ENCODE peak calls at places on chromosomes 1 and 21, in five cellular contexts. A is trophoblast cell, G is neuronal stem cell, Z is H9, S is mesenchymal stem cell. B is an unnamed sample.

GRCh38 chr1:91506071-91506470 is 5.4 kb downstream of the CDC7 start:
- DNase-seq in A (no peak), G (no peak), Z (no peak), S (no peak), B (no peak)

GRCh38 chr1:216815239-216815955 is 92.2 kb upstream of the ESRRG start:
- DNase-seq in A (no peak), G (peak; percentile 33), Z (no peak), S (peak; percentile 30), B (peak; percentile 70)

GRCh38 chr21:42187976-42188653 is 30.8 kb upstream of the ABCG1 start:
- DNase-seq in A (no peak), G (no peak), Z (no peak), S (no peak), B (no peak)

GRCh38 chr1:28835237-28835650 is 23.3 kb downstream of the OPRD1 start:
- DNase-seq in A (no peak), G (no peak), Z (no peak), S (no peak), B (no peak)

GRCh38 chr1:2821970-2822620 is 20.6 kb upstream of the TTC34 start:
- DNase-seq in A (no peak), G (no peak), Z (no peak), S (no peak), B (no peak)

GRCh38 chr1:227920896-227921295 is 26.8 kb downstream of the WNT9A start:
- DNase-seq in A (no peak), G (no peak), Z (no peak), S (no peak), B (no peak)

GRCh38 chr1:100277866-100278265 is 11.8 kb downstream of the RTCA start:
- DNase-seq in A (no peak), G (no peak), Z (no peak), S (no peak), B (no peak)

GRCh38 chr1:74856174-74856573 is 123.2 kb downstream of the TYW3 start:
- DNase-seq in A (no peak), G (no peak), Z (no peak), S (no peak), B (no peak)

GRCh38 chr1:67830928-67831596 is 2.2 kb downstream of the GNG12 start:
- DNase-seq in A (no peak), G (no peak), Z (no peak), S (peak; percentile 30), B (no peak)

GRCh38 chr1:244239261-244239770 is 188.2 kb downstream of the ZBTB18 start:
- DNase-seq in A (no peak), G (no peak), Z (no peak), S (no peak), B (peak; percentile 45)

GRCh38 chr1:160205242-160205973 is at the start of gene PEA15:
- DNase-seq in A (peak; percentile 53), G (peak; percentile 67), Z (peak; percentile 78), S (peak; percentile 77), B (peak; percentile 35)

GRCh38 chr21:36261459-36261858 is 58.5 kb upstream of the MORC3 start:
- DNase-seq in A (no peak), G (no peak), Z (no peak), S (no peak), B (no peak)

GRCh38 chr1:101025283-101025679 is 303 bp downstream of the DPH5 start:
- DNase-seq in A (no peak), G (peak; percentile 3), Z (peak; percentile 27), S (no peak), B (peak; percentile 32)

GRCh38 chr1:24112381-24113169 is 640 bp upstream of the MYOM3 start:
- DNase-seq in A (no peak), G (no peak), Z (peak; percentile 72), S (peak; percentile 59), B (peak; percentile 65)

GRCh38 chr1:73623946-73624345 is 574.0 kb downstream of the LRRIQ3 start:
- DNase-seq in A (no peak), G (no peak), Z (no peak), S (no peak), B (no peak)

GRCh38 chr1:118223426-118223825 is 38.4 kb upstream of the SPAG17 start:
- DNase-seq in A (peak; percentile 35), G (peak; percentile 36), Z (peak; percentile 69), S (no peak), B (no peak)

GRCh38 chr1:212315907-212316306 is 30.7 kb downstream of the PPP2R5A start:
- DNase-seq in A (no peak), G (peak; percentile 6), Z (peak; percentile 66), S (peak; percentile 38), B (no peak)

GRCh38 chr1:228336308-228337030 is 70.2 kb downstream of the TRIM11 start:
- DNase-seq in A (no peak), G (no peak), Z (no peak), S (no peak), B (peak; percentile 49)

GRCh38 chr1:93450331-93450730 is 2.4 kb downstream of the FNBP1L start:
- DNase-seq in A (no peak), G (no peak), Z (no peak), S (no peak), B (no peak)

GRCh38 chr1:214380986-214381695 is 100.2 kb downstream of the SMYD2 start:
- DNase-seq in A (no peak), G (no peak), Z (no peak), S (no peak), B (no peak)

GRCh38 chr1:106677181-106677580 is 379.3 kb upstream of the PRMT6 start:
- DNase-seq in A (no peak), G (no peak), Z (no peak), S (no peak), B (no peak)

GRCh38 chr1:113940365-113941244 is 11.5 kb downstream of the HIPK1 start:
- DNase-seq in A (no peak), G (no peak), Z (no peak), S (no peak), B (no peak)

GRCh38 chr1:91548382-91549040 is 47.9 kb downstream of the CDC7 start:
- DNase-seq in A (no peak), G (no peak), Z (no peak), S (no peak), B (no peak)

GRCh38 chr1:25703671-25704637 is 87.4 kb downstream of the MAN1C1 start:
- DNase-seq in A (no peak), G (no peak), Z (no peak), S (no peak), B (no peak)

GRCh38 chr1:164602480-164603093 is 43.6 kb downstream of the PBX1 start:
- DNase-seq in A (no peak), G (no peak), Z (peak; percentile 72), S (peak; percentile 60), B (peak; percentile 52)

GRCh38 chr1:53311909-53312305 is 16.0 kb downstream of the LRP8 start:
- DNase-seq in A (no peak), G (no peak), Z (no peak), S (no peak), B (no peak)

GRCh38 chr1:3651939-3652537 is at the start of gene TP73:
- DNase-seq in A (no peak), G (no peak), Z (no peak), S (no peak), B (no peak)

DNA sequence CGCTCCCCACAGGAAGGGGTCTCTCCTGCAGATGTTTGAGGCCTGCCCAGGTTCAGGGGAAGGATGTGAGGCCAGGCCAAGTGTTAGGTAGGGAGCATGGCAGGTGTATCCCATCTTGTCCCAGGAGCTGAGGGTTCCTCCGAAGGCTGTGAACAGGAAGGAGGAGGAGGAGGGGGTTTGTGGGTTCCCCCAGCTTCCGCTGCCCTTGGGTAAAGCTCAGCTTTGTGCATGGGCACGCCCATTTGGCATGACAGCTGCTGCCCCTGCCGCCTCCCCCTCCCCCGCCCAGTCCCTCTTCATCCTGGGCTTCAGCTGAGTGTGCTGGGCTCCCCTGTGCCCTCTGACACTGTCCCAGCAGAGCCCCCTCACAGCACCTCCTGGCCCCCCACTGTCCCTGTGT is 25.5 kb downstream of the TNFRSF8 start:
- DNase-seq in A (no peak), G (no peak), Z (no peak), S (no peak), B (no peak)
- H2BK5ac ChIP-seq in A (no peak overlapping the region), G (no peak overlapping the region), Z (no peak overlapping the region), S (no peak overlapping the region), B (no peak overlapping the region)

GRCh38 chr1:1600861-1601563 is 1.1 kb upstream of the FNDC10 start:
- DNase-seq in A (no peak), G (no peak), Z (no peak), S (no peak), B (no peak)

GRCh38 chr1:1599919-1600860 is at the start of gene FNDC10:
- DNase-seq in A (no peak), G (no peak), Z (peak; percentile 60), S (no peak), B (no peak)

GRCh38 chr1:1598051-1598719 is 1.8 kb downstream of the FNDC10 start:
- DNase-seq in A (no peak), G (no peak), Z (no peak), S (no peak), B (no peak)

GRCh38 chr1:1598720-1599029 is 1.3 kb downstream of the FNDC10 start:
- DNase-seq in A (no peak), G (no peak), Z (no peak), S (no peak), B (no peak)

GRCh38 chr1:1599030-1599916 is 662 bp downstream of the FNDC10 start:
- DNase-seq in A (no peak), G (peak; percentile 44), Z (peak; percentile 70), S (peak; percentile 40), B (peak; percentile 37)
- H4K91ac ChIP-seq in A (no peak overlapping the region), G (no peak overlapping the region), Z (no peak overlapping the region), S (no peak overlapping the region), B (no peak overlapping the region)

DNA sequence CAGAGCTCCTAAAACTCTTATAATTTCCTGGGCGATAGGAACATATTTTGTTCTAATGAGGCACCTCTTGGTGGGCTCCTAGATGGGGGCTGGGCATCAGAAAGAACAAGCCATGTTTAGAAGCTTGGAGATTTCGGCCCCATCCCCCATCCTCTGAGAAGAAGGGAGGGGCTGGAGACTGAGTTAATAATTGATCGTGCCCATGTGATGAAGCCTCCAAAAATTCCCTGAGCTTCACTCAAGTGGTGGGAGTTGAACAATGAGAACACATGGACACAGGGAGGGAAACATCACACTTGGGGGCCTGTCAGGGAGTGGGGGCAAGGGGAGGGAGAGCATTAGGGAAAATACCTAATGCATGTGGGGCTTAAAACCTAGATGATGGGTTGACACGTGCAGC is 18.1 kb downstream of the C1orf115 start:
- DNase-seq in A (no peak), G (no peak), Z (no peak), S (no peak), B (no peak)
- H2BK5ac ChIP-seq in A (no peak overlapping the region), G (no peak overlapping the region), Z (no peak overlapping the region), S (no peak overlapping the region), B (no peak overlapping the region)

DNA sequence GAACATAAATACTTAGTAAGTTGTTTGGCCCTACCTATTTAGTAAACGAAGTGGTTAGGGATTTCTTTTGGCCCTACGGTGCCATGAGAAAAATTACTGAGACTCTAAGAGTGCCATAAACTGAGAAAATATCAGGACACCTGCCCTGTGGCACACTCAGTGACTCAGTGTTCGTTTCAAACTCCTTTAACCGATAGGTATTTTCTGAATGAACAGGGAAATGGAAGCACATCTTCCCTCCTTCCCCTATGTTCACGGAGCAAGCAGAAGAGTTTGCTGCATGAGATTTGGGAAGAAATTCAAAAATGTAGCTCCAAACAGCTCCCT is 134.2 kb downstream of the KAZN start:
- DNase-seq in A (no peak), G (no peak), Z (no peak), S (no peak), B (no peak)
- H4K91ac ChIP-seq in A (no peak overlapping the region), G (no peak overlapping the region), Z (no peak overlapping the region), S (no peak overlapping the region), B (no peak overlapping the region)

B was measured in IMR-90.